ENCODE peak calls at places on chromosomes 4 and X, in five cellular contexts. Y is heart left ventricle; F is mucosa of descending colon; X is astrocyte of the spinal cord; D is stimulated activated CD8-positive, alpha-beta memory T cell treated with anti-CD3 and anti-CD28 coated beads, Interleukin-4, amount 100 ng/mL, for 24 hours. R is an unnamed sample.

GRCh38 chr4:183182873-183183725 is 84.0 kb downstream of the WWC2 start:
- DNase-seq in Y (peak), F (no peak), X (peak), D (peak), R (no peak)

GRCh38 chrX:102723456-102723855 is 2.9 kb downstream of the GPRASP3 start:
- DNase-seq in X (no peak), F (no peak), Y (no peak), D (no peak), R (no peak)

GRCh38 chr4:1111259-1111809 is 2.0 kb downstream of the RNF212 start:
- DNase-seq in D (no peak), F (no peak), Y (no peak), X (no peak), R (no peak)

GRCh38 chr4:17786567-17786966 is 5.1 kb upstream of the FAM184B start:
- DNase-seq in X (peak), F (no peak), D (no peak), Y (no peak), R (no peak)

GRCh38 chr4:67861513-67861912 is 22.3 kb downstream of the TMPRSS11D start:
- DNase-seq in X (peak), Y (no peak), F (no peak), D (no peak), R (no peak)

GRCh38 chr4:159855731-159856130 is 752.9 kb downstream of the RAPGEF2 start:
- DNase-seq in F (no peak), Y (no peak), D (no peak), X (no peak), R (no peak)

GRCh38 chrX:97367149-97367548 is 483.4 kb downstream of the RPA4 start:
- DNase-seq in Y (no peak), F (no peak), X (peak), D (no peak), R (no peak)

GRCh38 chr4:111228396-111228795 is 605.5 kb upstream of the PITX2 start:
- DNase-seq in Y (no peak), D (no peak), X (peak), F (no peak), R (no peak)

GRCh38 chr4:182486895-182487294 is 243.7 kb downstream of the TENM3 start:
- DNase-seq in F (no peak), X (peak), D (no peak), Y (no peak), R (no peak)

GRCh38 chr4:7960790-7961655 is 21.4 kb upstream of the AFAP1 start:
- DNase-seq in D (peak), F (no peak), Y (no peak), X (peak), R (no peak)

GRCh38 chr4:80209302-80209701 is 12.0 kb downstream of the PRDM8 start:
- DNase-seq in D (no peak), X (no peak), F (no peak), Y (no peak), R (no peak)

GRCh38 chr4:101086801-101087586 is 260.3 kb downstream of the PPP3CA start:
- DNase-seq in Y (no peak), X (no peak), F (no peak), D (no peak), R (no peak)

GRCh38 chr4:168839758-168840385 is 170.2 kb downstream of the CBR4 start:
- DNase-seq in X (no peak), F (no peak), Y (no peak), D (no peak), R (no peak)

GRCh38 chr4:37246891-37247290 is 2.3 kb downstream of the NWD2 start:
- DNase-seq in Y (no peak), F (no peak), D (no peak), X (no peak), R (no peak)

GRCh38 chrX:29948653-29949052 is 266.7 kb upstream of the MAGEB2 start:
- DNase-seq in D (no peak), X (peak), F (no peak), Y (no peak), R (no peak)

GRCh38 chr4:74490736-74491135 is 45.8 kb downstream of the AREG start:
- DNase-seq in Y (no peak), F (no peak), D (no peak), X (no peak), R (no peak)

GRCh38 chr4:8759987-8760386 is 111.7 kb downstream of the HMX1 start:
- DNase-seq in X (no peak), Y (no peak), D (no peak), F (no peak), R (no peak)

GRCh38 chrX:136497556-136498048 is at the start of gene HTATSF1:
- DNase-seq in F (peak), Y (no peak), D (no peak), X (no peak), R (peak)

GRCh38 chrX:130170752-130171445 is 863 bp upstream of the RAB33A start:
- DNase-seq in Y (peak), X (no peak), F (peak), D (peak), R (peak)

GRCh38 chr4:127870688-127871087 is 10.0 kb upstream of the PLK4 start:
- DNase-seq in X (peak), F (no peak), Y (peak), D (no peak), R (no peak)